ENCODE peak calls at places on chromosome 14, in four cellular contexts. One of them, this sample, is unnamed.

GRCh38 chr14:85531594-85532391 is 1.8 kb downstream of the FLRT2 start:
- DNase-seq in HT1080: peak
- DNase-seq in small intestine: no peak
- DNase-seq in mucosa of gallbladder: peak
- DNase-seq in this sample: no peak

GRCh38 chr14:68557648-68558047 is 235.2 kb downstream of the ZFP36L1 start:
- DNase-seq in small intestine: no peak
- DNase-seq in HT1080: no peak
- DNase-seq in mucosa of gallbladder: no peak
- DNase-seq in this sample: no peak

GRCh38 chr14:99537399-99537798 is 56.2 kb downstream of the CCNK start:
- DNase-seq in small intestine: no peak
- DNase-seq in HT1080: peak
- DNase-seq in mucosa of gallbladder: no peak
- DNase-seq in this sample: no peak

GRCh38 chr14:94663965-94664704 is 51.9 kb downstream of the SERPINA3 start:
- DNase-seq in small intestine: no peak
- DNase-seq in mucosa of gallbladder: no peak
- DNase-seq in HT1080: no peak
- DNase-seq in this sample: no peak

GRCh38 chr14:52076334-52076733 is 7.5 kb upstream of the NID2 start:
- DNase-seq in small intestine: no peak
- DNase-seq in HT1080: peak
- DNase-seq in mucosa of gallbladder: peak
- DNase-seq in this sample: no peak

GRCh38 chr14:52146504-52146903 is 77.6 kb upstream of the NID2 start:
- DNase-seq in mucosa of gallbladder: no peak
- DNase-seq in HT1080: no peak
- DNase-seq in small intestine: no peak
- DNase-seq in this sample: no peak

GRCh38 chr14:85319998-85320397 is 209.9 kb upstream of the FLRT2 start:
- DNase-seq in mucosa of gallbladder: no peak
- DNase-seq in HT1080: peak
- DNase-seq in small intestine: no peak
- DNase-seq in this sample: no peak

GRCh38 chr14:35878272-35879140 is 52.4 kb downstream of the BRMS1L start:
- DNase-seq in small intestine: peak
- DNase-seq in HT1080: peak
- DNase-seq in mucosa of gallbladder: peak
- DNase-seq in this sample: peak

This sample was measured in RKO.